ENCODE peak calls at places on chromosomes 16 and 17, in four cellular contexts. M is MCF 10A; W is activated CD4-positive, CD25-positive, alpha-beta regulatory T cell treated with anti-CD3 and anti-CD28 coated beads, Interleukin-2, amount 50 U/mL, for 72 hours; F is colonic mucosa. I is an unnamed sample.

GRCh38 chr16:705748-706188 is at the start of gene FBXL16:
- DNase-seq in M (peak), W (no peak), F (no peak), I (peak)

GRCh38 chr16:79469999-79470398 is 130.5 kb downstream of the MAF start:
- DNase-seq in M (no peak), W (no peak), F (peak), I (no peak)

GRCh38 chr17:30961213-30962188 is 9.3 kb upstream of the RNF135 start:
- DNase-seq in M (no peak), W (no peak), F (no peak), I (no peak)

GRCh38 chr17:5282639-5283217 is 644 bp downstream of the RABEP1 start:
- DNase-seq in M (peak), W (no peak), F (peak), I (no peak)

GRCh38 chr17:40551874-40552768 is 13.2 kb downstream of the CCR7 start:
- DNase-seq in M (peak), W (peak), F (peak), I (no peak)

GRCh38 chr16:824601-825000 is 24.1 kb upstream of the GNG13 start:
- DNase-seq in M (no peak), W (no peak), F (no peak), I (no peak)

GRCh38 chr16:74760007-74760767 is 14.4 kb downstream of the FA2H start:
- DNase-seq in M (no peak), W (no peak), F (no peak), I (no peak)

GRCh38 chr17:31919802-31920525 is 16.8 kb upstream of the SUZ12 start:
- DNase-seq in M (peak), W (no peak), F (no peak), I (no peak)

GRCh38 chr17:59387351-59388069 is 56.1 kb downstream of the YPEL2 start:
- DNase-seq in M (no peak), W (no peak), F (no peak), I (no peak)

GRCh38 chr17:31608659-31609254 is 217.3 kb downstream of the RAB11FIP4 start:
- DNase-seq in M (no peak), W (no peak), F (no peak), I (no peak)

GRCh38 chr17:62753562-62753961 is 54.6 kb downstream of the MARCHF10 start:
- DNase-seq in M (no peak), W (no peak), F (no peak), I (no peak)

GRCh38 chr16:89749637-89750036 is 28.3 kb downstream of the ZNF276 start:
- DNase-seq in M (no peak), W (no peak), F (peak), I (no peak)

GRCh38 chr16:78925071-78925714 is 675.3 kb downstream of the MAF start:
- DNase-seq in M (peak), W (peak), F (peak), I (peak)

GRCh38 chr17:75893305-75894048 is 3.3 kb downstream of the TRIM65 start:
- DNase-seq in M (no peak), W (no peak), F (no peak), I (no peak)

GRCh38 chr17:49723423-49723822 is 15.7 kb upstream of the SLC35B1 start:
- DNase-seq in M (no peak), W (no peak), F (peak), I (no peak)

GRCh38 chr17:66299721-66300120 is 2.7 kb upstream of the PRKCA start:
- DNase-seq in M (no peak), W (no peak), F (no peak), I (no peak)

GRCh38 chr17:17727111-17727659 is 45.9 kb downstream of the RAI1 start:
- DNase-seq in M (no peak), W (no peak), F (no peak), I (no peak)

GRCh38 chr17:40311575-40311974 is 2.6 kb downstream of the RARA start:
- DNase-seq in M (peak), W (no peak), F (peak), I (peak)

GRCh38 chr17:31533546-31534155 is 142.2 kb downstream of the RAB11FIP4 start:
- DNase-seq in M (peak), W (no peak), F (no peak), I (peak)

GRCh38 chr16:12811441-12812198 is 7.9 kb upstream of the CPPED1 start:
- DNase-seq in M (no peak), W (no peak), F (no peak), I (no peak)

GRCh38 chr17:50186661-50187402 is 14.6 kb downstream of the COL1A1 start:
- DNase-seq in M (no peak), W (no peak), F (no peak), I (no peak)

GRCh38 chr16:53094013-53094630 is 39.3 kb downstream of the CHD9 start:
- DNase-seq in M (peak), W (no peak), F (peak), I (no peak)

GRCh38 chr17:50630524-50631194 is 4.0 kb upstream of the ABCC3 start:
- DNase-seq in M (peak), W (peak), F (peak), I (peak)

GRCh38 chr16:85398050-85398451 is 215.1 kb upstream of the GSE1 start:
- DNase-seq in M (no peak), W (peak), F (peak), I (no peak)

GRCh38 chr17:50459081-50459676 is 9.5 kb downstream of the CHAD start:
- DNase-seq in M (peak), W (no peak), F (peak), I (no peak)

GRCh38 chr17:9941305-9941704 is 36.2 kb upstream of the RCVRN start:
- DNase-seq in M (no peak), W (no peak), F (no peak), I (no peak)

GRCh38 chr17:34716291-34716690 is 136.9 kb downstream of the TMEM132E start:
- DNase-seq in M (no peak), W (no peak), F (no peak), I (no peak)

GRCh38 chr17:50627782-50628601 is 6.7 kb upstream of the ABCC3 start:
- DNase-seq in M (no peak), W (no peak), F (peak), I (no peak)

GRCh38 chr17:6853764-6854442 is 22.4 kb upstream of the TEKT1 start:
- DNase-seq in M (peak), W (no peak), F (no peak), I (no peak)

GRCh38 chr16:85888405-85889331 is 10.3 kb upstream of the IRF8 start:
- DNase-seq in M (peak), W (no peak), F (no peak), I (peak)

GRCh38 chr16:28845173-28846079 is 722 bp downstream of the TUFM start:
- DNase-seq in M (peak), W (peak), F (peak), I (no peak)

I was measured in RWPE1.